ENCODE peak calls at places on chromosome 13, in four cellular contexts. A is K562, L is GM12878, P is HepG2. I is an unnamed sample.

GRCh38 chr13:37058801-37059135 is 720 bp downstream of the SUPT20H start:
- DNase-seq in A (peak; percentile 7), L (peak; percentile 7), P (no peak), I (peak; percentile 46)

GRCh38 chr13:65508745-65509144 is 1721.4 kb downstream of the PCDH9 start:
- DNase-seq in A (no peak), L (no peak), P (no peak), I (no peak)

GRCh38 chr13:31639443-31640163 is 99.7 kb upstream of the RXFP2 start:
- DNase-seq in A (no peak), L (no peak), P (no peak), I (no peak)

GRCh38 chr13:46607768-46608553 is 55.0 kb downstream of the LRCH1 start:
- DNase-seq in A (no peak), L (no peak), P (peak; percentile 92), I (no peak)

GRCh38 chr13:80074143-80074752 is 266.7 kb downstream of the SPRY2 start:
- DNase-seq in A (no peak), L (no peak), P (no peak), I (no peak)

GRCh38 chr13:20461860-20462532 is 63.7 kb downstream of the CRYL1 start:
- DNase-seq in A (no peak), L (no peak), P (no peak), I (no peak)

GRCh38 chr13:22176968-22177545 is 506.2 kb downstream of the FGF9 start:
- DNase-seq in A (no peak), L (no peak), P (no peak), I (no peak)

GRCh38 chr13:36341718-36342117 is 4.5 kb downstream of the SPART start:
- DNase-seq in A (no peak), L (no peak), P (no peak), I (no peak)

GRCh38 chr13:108328848-108329247 is 59.3 kb downstream of the TNFSF13B start:
- DNase-seq in A (no peak), L (no peak), P (no peak), I (no peak)

DNA sequence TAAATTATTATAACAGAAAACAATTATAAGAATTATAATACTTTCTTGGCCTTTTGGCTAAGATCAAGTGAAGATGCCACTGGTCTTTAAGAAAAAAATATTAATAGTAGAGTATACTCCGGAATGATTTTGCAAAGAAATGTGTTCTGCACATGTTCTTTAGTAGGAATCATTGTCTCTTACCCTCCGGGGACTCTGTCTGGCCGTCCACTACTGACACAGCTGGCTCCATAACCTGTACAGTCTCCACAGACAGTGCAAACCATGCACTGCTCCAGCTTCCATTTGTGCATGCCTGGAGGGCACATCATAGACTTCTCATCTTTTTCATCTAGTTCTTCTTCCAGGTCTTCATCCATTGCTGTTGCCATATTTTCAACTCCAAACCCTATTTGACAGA is 75.9 kb downstream of the MYCBP2 start:
- DNase-seq in A (no peak), L (no peak), P (no peak), I (peak; percentile 8)
- TF ChIP-seq NFIC in A (no peak), L (no peak), P (no peak), I (no peak)

GRCh38 chr13:64371461-64371860 is 2858.7 kb downstream of the PCDH9 start:
- DNase-seq in A (no peak), L (no peak), P (no peak), I (no peak)

GRCh38 chr13:64369121-64369520 is 2861.0 kb downstream of the PCDH9 start:
- DNase-seq in A (no peak), L (no peak), P (no peak), I (no peak)

DNA sequence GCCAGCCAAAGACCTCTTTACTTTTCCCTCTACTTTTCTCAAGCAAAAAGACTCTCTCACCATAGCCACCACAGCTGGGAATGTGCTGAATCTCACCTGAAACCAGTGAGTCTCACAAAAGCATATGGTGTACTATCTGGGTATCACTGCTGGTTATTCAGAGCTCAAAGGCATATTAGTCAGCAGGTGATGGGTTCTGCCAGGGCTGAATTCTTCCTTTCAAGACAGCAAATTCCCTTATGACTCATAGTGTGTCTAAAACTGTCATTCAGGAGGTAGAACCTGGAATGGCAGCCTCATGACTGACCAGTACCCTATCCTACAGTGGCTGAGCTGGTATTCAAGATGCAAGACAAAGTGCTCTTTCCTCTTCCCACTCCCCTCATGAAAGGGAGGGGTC is 2859.1 kb downstream of the PCDH9 start:
- DNase-seq in A (no peak), L (no peak), P (no peak), I (no peak)
- TF ChIP-seq MAX in A (no peak), L (no peak), P (no peak), I (no peak)

GRCh38 chr13:28493740-28494536 is 990 bp downstream of the FLT1 start:
- DNase-seq in A (no peak), L (no peak), P (no peak), I (peak; percentile 28)
- TF ChIP-seq NFIC in A (no peak), L (no peak), P (no peak), I (no peak)

GRCh38 chr13:26540319-26540718 is 17.2 kb upstream of the WASF3 start:
- DNase-seq in A (no peak), L (no peak), P (no peak), I (peak; percentile 37)
- TF ChIP-seq MAX in A (no peak), L (no peak), P (no peak), I (no peak)

I was measured in SK-N-SH.